ENCODE peak calls at places on chromosomes 5 and 9, in ten cellular contexts. E, D, T, A, C, P, W, J, H and N are unnamed samples.

GRCh38 chr5:79255786-79256557 is 20.0 kb downstream of the JMY start:
- DNase-seq in E (peak; percentile 85), D (peak; percentile 54), T (peak; percentile 39), A (no peak), C (peak; percentile 70), P (peak; percentile 37), W (peak; percentile 22), J (no peak), H (peak; percentile 27), N (no peak)

GRCh38 chr9:90698874-90699440 is 56.3 kb upstream of the DIRAS2 start:
- DNase-seq in E (no peak), D (peak; percentile 23), T (no peak), A (no peak), C (no peak), P (no peak), W (peak; percentile 4), J (no peak), H (no peak), N (no peak)

GRCh38 chr9:86943223-86943870 is 4.0 kb downstream of the GAS1 start:
- DNase-seq in E (no peak), D (no peak), T (peak; percentile 90), A (no peak), C (peak; percentile 23), P (no peak), W (no peak), J (no peak), H (no peak), N (no peak)

GRCh38 chr5:32274548-32275420 is 38.0 kb downstream of the MTMR12 start:
- DNase-seq in E (no peak), D (no peak), T (peak; percentile 74), A (no peak), C (no peak), P (no peak), W (no peak), J (no peak), H (no peak), N (no peak)

GRCh38 chr9:29822458-29822857 is 2249.2 kb upstream of the C9orf72 start:
- DNase-seq in E (no peak), D (no peak), T (no peak), A (no peak), C (no peak), P (no peak), W (no peak), J (no peak), H (no peak), N (no peak)

GRCh38 chr9:13001989-13002580 is 227.3 kb downstream of the LURAP1L start:
- DNase-seq in E (no peak), D (no peak), T (no peak), A (no peak), C (no peak), P (no peak), W (no peak), J (no peak), H (no peak), N (no peak)

GRCh38 chr5:177972613-177973012 is 23.4 kb downstream of the PROP1 start:
- DNase-seq in E (no peak), D (no peak), T (no peak), A (no peak), C (no peak), P (no peak), W (no peak), J (no peak), H (no peak), N (no peak)

GRCh38 chr5:21802869-21803490 is 1050.2 kb downstream of the CDH12 start:
- DNase-seq in E (no peak), D (peak; percentile 40), T (peak; percentile 36), A (peak; percentile 17), C (peak; percentile 30), P (peak; percentile 42), W (no peak), J (peak; percentile 10), H (no peak), N (no peak)

DNA sequence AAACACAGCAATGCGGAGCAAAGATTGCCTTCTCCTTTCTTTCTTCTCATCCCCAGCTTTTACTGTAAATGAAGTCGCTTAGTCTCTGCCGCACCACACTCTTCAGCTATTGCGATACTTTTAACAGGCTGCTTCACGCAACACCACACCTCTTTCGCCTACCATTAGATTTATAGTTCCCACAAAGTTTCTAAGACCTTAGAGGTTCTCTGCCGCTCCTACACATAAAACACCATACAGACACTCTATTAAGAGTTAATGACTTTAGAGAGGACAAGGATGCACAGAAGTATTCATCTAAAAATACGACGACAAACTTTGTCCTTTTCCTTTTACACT is 642 bp downstream of the PGGT1B start:
- DNase-seq in E (no peak), D (peak; percentile 43), T (peak; percentile 26), A (peak; percentile 36), C (peak; percentile 25), P (peak; percentile 37), W (no peak), J (no peak), H (peak; percentile 7), N (no peak)
- TF ChIP-seq CTCF in E (no peak), D (no peak), T (no peak), A (no peak), C (no peak), P (no peak), W (no peak), J (no peak), H (no peak), N (no peak)

DNA sequence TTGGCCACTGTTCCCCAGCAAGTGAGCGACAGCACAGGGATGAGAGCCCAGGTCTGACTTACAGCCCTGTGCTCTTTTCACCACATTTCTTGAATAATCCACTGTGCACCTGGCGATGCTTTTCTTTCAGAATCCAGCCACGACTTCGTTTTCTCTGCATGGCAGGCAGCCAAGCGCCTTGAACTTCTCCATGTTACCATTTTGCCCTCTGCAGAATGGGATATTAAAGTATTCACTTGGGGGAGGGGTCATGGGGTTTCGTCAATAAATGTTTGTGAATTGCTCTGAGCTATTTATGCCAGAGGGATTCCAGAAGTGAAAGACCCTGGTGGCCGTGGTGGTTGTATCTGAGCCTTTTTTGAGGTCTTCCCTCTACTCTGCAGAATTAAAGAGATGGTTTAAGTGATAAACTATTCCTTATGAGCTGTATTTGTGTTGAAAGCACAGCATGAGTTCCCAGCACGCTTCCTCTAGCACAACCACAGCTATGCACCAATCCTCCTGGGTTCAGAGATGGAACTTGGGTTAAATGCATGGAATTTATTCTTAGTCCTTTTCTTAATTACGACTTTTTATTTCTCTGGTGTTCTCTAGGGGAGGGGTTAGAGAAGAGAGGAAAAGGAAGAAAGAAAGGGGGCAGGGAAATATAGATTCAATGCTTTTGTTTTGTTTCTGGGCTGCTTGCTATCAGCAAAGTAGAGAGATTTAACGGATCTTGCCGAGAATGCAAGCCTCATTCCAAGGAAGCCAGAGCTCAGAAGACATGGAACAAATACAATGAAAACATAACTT is 478.2 kb upstream of the TNC start:
- DNase-seq in E (no peak), D (no peak), T (peak; percentile 87), A (no peak), C (no peak), P (no peak), W (no peak), J (no peak), H (no peak), N (no peak)
- TF ChIP-seq CTCF in E (no peak), D (no peak), T (no peak), A (no peak), C (no peak), P (no peak), W (no peak), J (no peak), H (no peak), N (no peak)

DNA sequence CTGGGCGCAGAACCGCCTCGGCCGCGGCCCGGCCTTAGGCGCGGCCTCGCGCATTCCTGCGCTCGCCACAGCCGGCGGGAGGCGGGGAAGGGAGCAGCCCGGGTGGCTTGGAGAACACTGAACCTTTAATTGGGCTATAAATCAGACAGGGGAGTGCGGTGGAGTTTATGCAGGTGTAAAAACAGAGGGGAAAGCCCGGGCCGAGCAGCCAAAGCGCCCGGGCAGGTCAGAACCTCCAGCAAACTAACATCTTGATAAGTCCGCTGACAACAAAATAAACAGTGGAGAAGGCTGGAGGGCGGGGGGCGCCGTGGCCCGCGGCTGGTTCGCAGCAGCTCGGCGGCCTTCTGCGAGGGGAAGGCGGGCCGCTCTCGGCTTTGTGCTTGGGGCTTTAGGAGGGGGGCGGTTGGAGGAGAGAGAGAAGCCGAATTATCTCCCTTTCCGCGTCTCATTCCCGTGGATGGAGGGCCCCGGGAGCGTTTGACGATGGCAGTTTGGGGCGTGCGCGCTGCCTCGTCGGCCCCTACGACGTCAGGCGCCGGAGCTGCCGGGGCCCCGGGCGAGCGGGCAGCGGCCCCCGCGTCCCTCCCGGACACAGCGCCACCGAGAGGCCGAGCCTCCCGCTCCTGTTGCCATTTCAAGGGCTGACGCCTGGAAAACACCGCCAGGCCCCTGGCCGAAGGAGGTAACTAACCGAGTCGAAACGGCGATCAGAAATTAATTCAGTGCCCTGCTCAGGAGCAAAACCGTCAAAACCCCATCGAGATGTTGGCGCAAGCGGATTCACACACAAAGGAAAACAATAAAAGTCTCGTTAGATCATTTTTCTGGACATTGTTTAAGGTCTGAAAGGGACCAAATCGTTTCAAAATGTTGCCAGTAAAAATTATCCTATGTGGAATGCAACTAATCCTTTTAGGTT is 11.2 kb downstream of the FOXD1 start:
- DNase-seq in E (peak; percentile 80), D (no peak), T (no peak), A (peak; percentile 64), C (peak; percentile 65), P (peak; percentile 88), W (no peak), J (peak; percentile 31), H (peak; percentile 22), N (peak; percentile 60)
- TF ChIP-seq CTCF in E (peak; percentile 78), D (peak; percentile 35), T (peak; percentile 12), A (peak; percentile 10), C (peak; percentile 6), P (peak; percentile 91), W (peak; percentile 73), J (no peak), H (peak; percentile 60), N (no peak)

GRCh38 chr5:55304584-55304983 is 2.9 kb downstream of the DHX29 start:
- DNase-seq in E (no peak), D (no peak), T (no peak), A (no peak), C (no peak), P (no peak), W (no peak), J (no peak), H (peak; percentile 26), N (no peak)

GRCh38 chr5:55307383-55308253 is at the start of the genes DHX29 and MTREX:
- DNase-seq in E (peak; percentile 91), D (peak; percentile 83), T (peak; percentile 93), A (peak; percentile 86), C (peak; percentile 94), P (peak; percentile 93), W (peak; percentile 83), J (peak; percentile 90), H (peak; percentile 80), N (peak; percentile 91)

GRCh38 chr5:55306641-55307382 is 682 bp downstream of the DHX29 start:
- DNase-seq in E (no peak), D (peak; percentile 20), T (no peak), A (peak; percentile 25), C (peak; percentile 12), P (peak; percentile 46), W (no peak), J (no peak), H (no peak), N (no peak)

GRCh38 chr5:55303238-55303690 is 4.2 kb downstream of the DHX29 start:
- DNase-seq in E (no peak), D (peak; percentile 92), T (peak; percentile 91), A (no peak), C (no peak), P (peak; percentile 87), W (peak; percentile 78), J (no peak), H (no peak), N (no peak)

DNA sequence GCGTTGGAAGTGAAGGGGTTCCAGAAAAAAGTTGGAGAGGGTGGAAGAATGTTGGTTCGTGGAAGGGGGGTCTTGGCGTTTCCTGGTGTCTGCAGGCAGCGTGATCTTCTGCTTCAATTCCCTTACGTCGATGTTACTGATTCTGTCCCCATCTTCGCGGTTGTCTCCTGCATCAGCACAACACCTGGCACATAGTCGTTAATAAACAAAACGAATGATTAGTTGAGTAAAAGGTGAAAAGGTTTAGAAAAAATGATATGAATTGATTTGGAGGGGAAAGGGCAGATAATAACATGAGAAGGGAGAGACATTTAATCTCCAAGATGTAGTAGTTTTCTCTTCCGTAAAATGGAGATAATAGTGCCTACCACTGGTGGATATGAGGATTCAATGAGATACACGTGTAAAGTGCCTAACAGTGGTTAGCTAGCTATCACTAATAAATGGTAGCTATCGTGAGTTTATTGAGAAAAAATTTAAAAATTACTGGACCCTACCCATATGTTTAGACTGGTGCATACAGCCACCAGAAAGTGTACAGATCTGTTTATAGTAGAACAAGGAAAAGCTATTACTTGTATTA is 556 bp downstream of the MTREX start:
- DNase-seq in E (no peak), D (peak; percentile 37), T (peak; percentile 19), A (peak; percentile 20), C (no peak), P (peak; percentile 28), W (peak; percentile 25), J (peak; percentile 49), H (no peak), N (no peak)
- TF ChIP-seq CTCF in E (no peak), D (no peak), T (no peak), A (no peak), C (peak; percentile 21), P (no peak), W (peak; percentile 44), J (no peak), H (no peak), N (no peak)